ENCODE peak calls at places on chromosomes 12 and 14, in nine cellular contexts. F, A, N, Q, C, H, U, D and X are unnamed samples.

GRCh38 chr12:119762619-119763018 is 94.7 kb downstream of the PRKAB1 start:
- DNase-seq in F (no peak), A (no peak), N (no peak), Q (no peak), C (no peak), H (no peak), U (no peak), D (no peak), X (no peak)

GRCh38 chr12:128797119-128798118 is 26.3 kb downstream of the SLC15A4 start:
- DNase-seq in F (peak; percentile 50), A (no peak), N (no peak), Q (no peak), C (no peak), H (no peak), U (no peak), D (no peak), X (peak; percentile 46)

GRCh38 chr12:124824195-124824594 is 39.5 kb downstream of the SCARB1 start:
- DNase-seq in F (no peak), A (no peak), N (no peak), Q (no peak), C (no peak), H (no peak), U (no peak), D (no peak), X (no peak)

GRCh38 chr12:131066207-131066885 is 112.6 kb downstream of the ADGRD1 start:
- DNase-seq in F (no peak), A (peak; percentile 76), N (no peak), Q (no peak), C (no peak), H (no peak), U (no peak), D (no peak), X (no peak)

GRCh38 chr12:25938581-25938980 is 19.9 kb upstream of the RASSF8 start:
- DNase-seq in F (no peak), A (no peak), N (no peak), Q (no peak), C (no peak), H (no peak), U (no peak), D (no peak), X (no peak)

GRCh38 chr14:104303705-104304425 is 165.5 kb downstream of the KIF26A start:
- DNase-seq in F (no peak), A (no peak), N (no peak), Q (no peak), C (no peak), H (no peak), U (no peak), D (no peak), X (no peak)

GRCh38 chr14:104227806-104228205 is 89.4 kb downstream of the KIF26A start:
- DNase-seq in F (no peak), A (no peak), N (no peak), Q (no peak), C (no peak), H (no peak), U (no peak), D (no peak), X (no peak)

GRCh38 chr12:26046203-26046602 is 78.6 kb downstream of the BHLHE41 start:
- DNase-seq in F (no peak), A (no peak), N (no peak), Q (no peak), C (no peak), H (no peak), U (no peak), D (no peak), X (no peak)

GRCh38 chr12:93369505-93369904 is 8.2 kb upstream of the NUDT4 start:
- DNase-seq in F (no peak), A (no peak), N (no peak), Q (no peak), C (no peak), H (no peak), U (no peak), D (no peak), X (no peak)

GRCh38 chr12:41663487-41664258 is 475.6 kb downstream of the PDZRN4 start:
- DNase-seq in F (no peak), A (no peak), N (no peak), Q (peak; percentile 49), C (no peak), H (no peak), U (no peak), D (no peak), X (no peak)

GRCh38 chr12:106304001-106304421 is 1.5 kb downstream of the TCP11L2 start:
- DNase-seq in F (no peak), A (no peak), N (no peak), Q (no peak), C (no peak), H (no peak), U (no peak), D (no peak), X (no peak)

GRCh38 chr12:46110220-46110700 is 119.9 kb upstream of the SCAF11 start:
- DNase-seq in F (no peak), A (no peak), N (peak; percentile 54), Q (no peak), C (peak; percentile 33), H (no peak), U (no peak), D (no peak), X (no peak)

GRCh38 chr14:45094275-45094674 is 10.4 kb downstream of the PRPF39 start:
- DNase-seq in F (no peak), A (no peak), N (no peak), Q (no peak), C (no peak), H (no peak), U (no peak), D (no peak), X (no peak)

GRCh38 chr12:76927170-76927784 is 48.5 kb upstream of the CSRP2 start:
- DNase-seq in F (no peak), A (no peak), N (peak; percentile 24), Q (peak; percentile 49), C (peak; percentile 28), H (no peak), U (peak; percentile 69), D (no peak), X (no peak)

DNA sequence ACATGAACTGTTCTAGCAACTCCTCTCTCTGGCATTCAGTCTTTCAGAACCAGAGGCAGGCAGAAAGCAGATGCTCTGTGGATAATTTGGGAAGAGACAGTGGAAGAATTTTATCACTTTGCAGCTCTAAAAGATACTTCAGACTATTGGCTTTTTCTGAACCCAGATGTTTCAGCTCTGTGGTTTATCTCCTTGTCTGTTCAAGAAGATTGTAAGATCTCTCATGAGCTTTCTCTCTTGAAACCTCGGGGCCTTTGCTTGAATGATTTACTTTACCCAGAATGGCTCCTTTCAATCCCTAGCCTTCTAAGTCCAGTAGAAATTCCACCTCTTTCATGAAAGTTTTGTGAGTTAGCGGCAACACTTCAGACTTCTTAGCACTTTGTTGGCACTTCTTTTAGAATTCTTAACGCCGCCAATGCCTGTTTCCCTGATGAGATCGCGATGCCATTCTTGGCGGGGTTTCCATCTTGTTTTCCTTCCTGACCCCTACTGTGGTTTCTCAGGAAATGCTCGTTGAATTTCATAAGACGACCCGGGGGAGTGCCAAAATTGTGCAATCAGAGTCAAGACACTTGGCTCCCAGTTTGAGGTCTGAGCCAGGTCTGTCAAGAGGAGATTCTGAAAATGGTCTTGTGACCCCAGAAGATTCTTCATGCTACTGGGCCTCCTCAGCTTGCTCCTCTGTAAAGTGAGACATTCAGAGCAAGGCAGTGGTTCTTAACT is 107.0 kb upstream of the PRICKLE1 start:
- DNase-seq in F (no peak), A (peak; percentile 91), N (peak; percentile 61), Q (no peak), C (peak; percentile 47), H (peak; percentile 96), U (no peak), D (no peak), X (peak; percentile 95)
- TF ChIP-seq POLR2AphosphoS5 in F (no peak), A (peak; percentile 50), N (peak; percentile 24), Q (no peak), C (no peak), H (no peak), U (no peak), D (no peak), X (peak; percentile 68)

DNA sequence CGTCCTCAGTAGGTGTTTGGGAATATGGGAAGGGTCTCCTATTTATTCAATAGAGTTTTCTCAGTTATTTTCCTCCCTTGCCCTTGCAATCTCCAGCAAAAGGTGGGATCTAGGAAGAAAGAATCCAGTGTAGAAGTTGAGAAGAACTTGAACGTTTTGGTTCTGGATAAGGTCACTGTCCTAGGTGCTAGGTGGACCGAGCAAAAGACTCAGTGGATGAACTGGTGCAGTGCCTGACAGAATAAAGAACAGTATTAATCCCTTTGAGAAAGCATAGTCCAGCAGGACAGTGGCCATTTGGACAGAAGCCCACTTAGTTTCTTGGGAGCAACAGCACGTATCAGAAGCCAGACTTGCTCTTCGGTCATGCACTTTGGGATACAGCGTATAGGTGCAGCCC is 32.7 kb upstream of the LRTM2 start:
- DNase-seq in F (no peak), A (no peak), N (no peak), Q (no peak), C (no peak), H (no peak), U (no peak), D (no peak), X (no peak)
- H3K4me1 ChIP-seq in F (peaks cover 1% of the 10 kb centered on the region), A (peaks cover 6% of the 10 kb centered on the region), N (no peaks in the 10 kb centered on the region), Q (peaks cover 3% of the 10 kb centered on the region), C (peaks cover 3% of the 10 kb centered on the region), H (peaks cover 14% of the 10 kb centered on the region), U (peaks cover 3% of the 10 kb centered on the region), D (peaks cover 3% of the 10 kb centered on the region), X (no peaks in the 10 kb centered on the region)

DNA sequence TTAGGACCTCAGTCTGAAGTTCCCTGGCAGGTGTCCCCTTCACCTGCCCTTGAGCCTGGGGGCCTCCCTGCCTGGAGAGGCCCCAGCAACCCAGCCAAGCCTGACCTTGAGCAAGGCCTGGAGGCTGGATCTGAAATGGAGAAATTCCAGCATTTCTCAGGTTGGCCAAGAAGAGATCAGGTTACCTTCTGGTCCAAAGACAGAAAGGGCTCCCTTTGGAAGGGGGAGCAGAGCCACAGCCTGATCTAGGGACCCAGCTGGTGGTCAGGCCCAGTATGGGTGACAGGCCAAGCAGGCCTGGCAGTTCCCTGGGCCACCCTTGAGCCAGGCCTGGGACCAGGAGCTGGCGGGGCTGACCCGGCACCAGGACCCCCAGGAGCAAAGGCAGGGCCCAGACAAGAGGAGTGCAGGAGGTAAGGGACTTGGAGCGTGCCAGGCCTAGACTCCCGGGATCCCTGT is 82.8 kb downstream of the TNFAIP2 start:
- DNase-seq in F (no peak), A (no peak), N (no peak), Q (no peak), C (no peak), H (no peak), U (no peak), D (no peak), X (peak; percentile 75)
- TF ChIP-seq EP300 in F (no peak), A (no peak), N (no peak), Q (no peak), C (no peak), H (no peak), U (no peak), D (no peak), X (no peak)

DNA sequence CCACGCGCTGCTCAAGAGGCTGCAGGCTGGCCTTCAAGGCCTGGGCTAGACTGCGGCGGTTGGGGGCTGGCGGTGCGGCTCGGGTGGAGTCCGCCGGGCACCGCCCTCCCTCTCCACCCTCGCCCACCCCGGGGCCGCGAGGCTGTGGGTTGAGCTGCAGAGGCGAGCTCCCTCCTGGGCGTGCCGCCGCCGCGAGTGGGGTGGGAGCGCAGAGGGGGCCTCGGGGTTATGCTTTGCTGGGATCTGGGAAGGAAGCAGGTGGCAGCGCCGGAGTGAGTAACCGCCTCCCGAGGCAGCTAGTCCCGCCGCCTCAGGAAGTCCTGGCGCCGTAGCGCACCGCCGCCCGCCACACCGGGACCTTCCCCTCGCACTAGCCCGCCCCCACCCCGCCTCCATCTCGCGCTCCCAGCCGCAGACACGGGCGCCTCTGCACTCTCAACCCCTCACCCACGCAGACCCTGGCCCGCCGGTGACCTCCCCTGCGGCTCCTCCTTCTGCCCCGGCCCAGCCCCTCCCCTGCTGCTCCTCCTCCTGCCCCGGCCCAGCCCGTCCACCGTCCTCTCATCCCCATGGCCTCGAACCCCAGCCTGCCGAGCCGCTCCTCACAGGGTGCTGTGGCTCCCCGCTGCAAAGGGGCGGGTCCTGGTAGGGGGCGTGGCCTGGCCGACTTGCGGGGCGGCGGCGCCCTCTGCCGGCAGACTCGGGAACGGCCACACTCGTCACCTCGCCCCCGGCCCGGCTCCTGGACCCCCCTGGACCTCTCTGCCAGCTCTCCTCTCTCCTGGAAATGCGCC is 16.6 kb downstream of the TAMALIN start:
- DNase-seq in F (peak; percentile 60), A (peak; percentile 94), N (peak; percentile 93), Q (peak; percentile 96), C (peak; percentile 93), H (no peak), U (peak; percentile 88), D (no peak), X (peak; percentile 94)
- TF ChIP-seq POLR2AphosphoS5 in F (no peak), A (no peak), N (no peak), Q (no peak), C (peak; percentile 4), H (peak; percentile 65), U (no peak), D (no peak), X (no peak)